ENCODE peak calls at places on chromosomes 11 and 22, in ten cellular contexts. S is tibial nerve; B is CD8-positive, alpha-beta T cell; H is fibroblast of lung; V is right atrium auricular region; W is cardiac muscle cell; E is A673; X is heart left ventricle; O is stomach; L is testis. K is an unnamed sample.
A peak's percentile ranks its signal among the peaks of the same experiment; 100 is the strongest.

GRCh38 chr11:62508336-62509058 is 38.1 kb downstream of the AHNAK start:
- DNase-seq in W (peak; percentile 88), O (peak; percentile 78), X (peak; percentile 92), E (peak; percentile 65), S (peak; percentile 63), H (peak; percentile 59), L (peak; percentile 80), B (no peak), V (peak; percentile 83), K (peak; percentile 68)

GRCh38 chr11:47923667-47924066 is 56.7 kb upstream of the PTPRJ start:
- DNase-seq in B (no peak), S (peak; percentile 48), L (no peak), H (peak; percentile 48), X (peak; percentile 72), W (peak; percentile 42), O (peak; percentile 62), V (no peak), E (no peak), K (no peak)

GRCh38 chr11:111840143-111840542 is 31.2 kb downstream of the ALG9 start:
- DNase-seq in B (no peak), W (no peak), H (peak; percentile 36), S (no peak), E (no peak), O (no peak), X (no peak), V (no peak), L (no peak), K (no peak)

GRCh38 chr11:117819096-117820040 is 5.2 kb downstream of the FXYD2 start:
- DNase-seq in L (peak; percentile 86), S (peak; percentile 42), B (no peak), H (peak; percentile 54), O (peak; percentile 66), W (peak; percentile 86), E (peak; percentile 85), V (peak; percentile 86), X (peak; percentile 73), K (peak; percentile 85)

GRCh38 chr11:18270102-18270501 is 4.0 kb downstream of the SAA1 start:
- DNase-seq in W (no peak), S (no peak), H (no peak), X (no peak), B (no peak), O (no peak), V (no peak), E (no peak), L (no peak), K (no peak)

GRCh38 chr11:19602906-19603305 is 109.7 kb upstream of the NAV2 start:
- DNase-seq in B (no peak), W (no peak), E (no peak), V (no peak), H (no peak), O (no peak), L (no peak), S (no peak), X (no peak), K (no peak)

GRCh38 chr22:24601217-24602104 is 1.5 kb upstream of the GGT1 start:
- DNase-seq in W (no peak), L (peak; percentile 90), S (no peak), B (no peak), O (peak; percentile 97), E (no peak), V (no peak), X (peak; percentile 87), H (no peak), K (peak; percentile 66)

GRCh38 chr11:2304156-2305139 is 2.6 kb downstream of the TSPAN32 start:
- DNase-seq in V (peak; percentile 55), L (peak; percentile 25), S (no peak), E (no peak), H (no peak), O (peak; percentile 24), B (no peak), X (no peak), W (no peak), K (peak; percentile 36)

GRCh38 chr11:66708701-66709100 is 20.3 kb downstream of the SPTBN2 start:
- DNase-seq in B (no peak), W (no peak), H (no peak), X (no peak), V (no peak), S (no peak), L (no peak), O (no peak), E (no peak), K (no peak)

GRCh38 chr11:66707486-66707885 is 21.5 kb downstream of the SPTBN2 start:
- DNase-seq in B (no peak), L (no peak), S (no peak), H (no peak), V (no peak), E (no peak), W (no peak), O (no peak), X (no peak), K (no peak)

GRCh38 chr11:66706989-66707388 is 22.0 kb downstream of the SPTBN2 start:
- DNase-seq in L (no peak), W (no peak), S (no peak), X (no peak), E (no peak), B (no peak), O (no peak), V (no peak), H (no peak), K (no peak)

GRCh38 chr11:66705587-66706335 is 23.3 kb downstream of the SPTBN2 start:
- DNase-seq in H (no peak), B (no peak), L (no peak), S (no peak), V (no peak), X (no peak), O (no peak), E (no peak), W (no peak), K (no peak)

DNA sequence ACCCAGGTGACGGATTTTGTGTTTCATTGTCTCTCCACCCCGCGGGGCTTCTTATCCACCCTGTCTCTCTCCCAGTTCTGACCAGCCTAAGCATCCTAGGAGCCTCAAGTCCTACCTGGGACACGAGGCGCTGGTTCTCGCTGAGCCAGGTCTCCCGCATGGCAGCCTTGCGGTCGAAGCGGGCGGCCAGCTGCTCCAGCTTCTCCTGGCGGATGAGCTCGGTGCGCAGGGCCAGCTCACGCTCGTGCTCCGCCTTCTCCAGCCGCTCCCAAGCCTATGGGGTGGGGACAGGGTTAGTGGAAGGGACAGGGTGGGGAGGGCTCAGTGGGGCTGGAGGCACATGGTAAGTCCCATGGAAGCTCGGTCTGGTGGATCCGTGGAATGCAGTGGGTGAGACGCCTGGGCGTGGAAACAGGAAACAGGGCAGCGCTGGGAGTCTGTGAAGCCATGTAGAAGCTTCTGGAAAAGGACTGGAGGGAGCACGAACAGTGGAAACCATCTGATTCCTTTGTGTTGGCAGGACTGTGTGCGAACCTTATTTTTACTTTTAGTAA is 20.9 kb downstream of the SPTBN2 start:
- DNase-seq in E (no peak), S (no peak), X (no peak), B (no peak), O (no peak), V (no peak), H (peak; percentile 22), W (no peak), L (no peak), K (no peak)
- TF ChIP-seq CTCF in E (no peak), S (no peak), X (no peak), B (no peak), O (no peak), V (no peak), H (no peak), W (no peak), L (no peak), K (no peak)

DNA sequence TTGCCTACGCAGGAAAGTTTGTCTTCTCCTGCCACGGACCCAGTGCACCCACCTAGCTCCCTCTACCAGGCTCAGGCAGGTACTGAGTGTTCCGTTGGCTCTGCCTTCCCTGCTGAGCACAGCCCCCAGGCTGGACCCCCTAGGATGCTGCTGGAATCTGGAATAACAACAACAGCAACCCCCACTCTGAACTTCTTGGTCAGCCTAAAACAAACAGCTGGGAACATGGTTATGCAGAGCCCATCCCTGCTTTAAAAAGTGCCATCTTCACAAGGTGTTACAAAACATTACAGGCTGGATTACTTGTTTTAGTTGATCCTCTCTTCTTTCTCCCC is 1.8 kb downstream of the OPCML start:
- DNase-seq in S (no peak), X (no peak), O (no peak), E (no peak), L (no peak), H (no peak), V (no peak), B (no peak), W (no peak), K (no peak)
- H3K4me3 ChIP-seq in S (no peak overlapping the region), X (no peak overlapping the region), O (no peak overlapping the region), E (no peak overlapping the region), L (no peak overlapping the region), H (no peak overlapping the region), V (no peak overlapping the region), B (no peak overlapping the region), W (no peak overlapping the region), K (no peak overlapping the region)

GRCh38 chr11:82924522-82925224 is 23.1 kb downstream of the DDIAS start:
- DNase-seq in S (no peak), H (no peak), E (no peak), B (no peak), V (no peak), X (no peak), L (no peak), W (no peak), O (no peak), K (no peak)
- H3K4me1 ChIP-seq in S (no peaks in the 10 kb centered on the region), H (no peaks in the 10 kb centered on the region), E (no peaks in the 10 kb centered on the region), B (peaks cover 36% of the 10 kb centered on the region), V (no peaks in the 10 kb centered on the region), X (no peaks in the 10 kb centered on the region), L (no peaks in the 10 kb centered on the region), W (no peaks in the 10 kb centered on the region), O (no peaks in the 10 kb centered on the region), K (peaks cover 5% of the 10 kb centered on the region)

GRCh38 chr11:115528217-115528616 is 24.0 kb upstream of the CADM1 start:
- DNase-seq in X (peak; percentile 73), E (no peak), B (no peak), H (no peak), O (no peak), L (peak; percentile 91), W (no peak), V (no peak), S (no peak), K (peak; percentile 63)

GRCh38 chr11:115525600-115526006 is 21.4 kb upstream of the CADM1 start:
- DNase-seq in O (no peak), S (no peak), W (no peak), X (no peak), L (no peak), H (no peak), B (no peak), V (no peak), E (no peak), K (no peak)

GRCh38 chr11:115535781-115536180 is 31.6 kb upstream of the CADM1 start:
- DNase-seq in X (no peak), S (no peak), O (no peak), L (no peak), E (no peak), H (no peak), B (no peak), V (no peak), W (peak; percentile 8), K (no peak)

GRCh38 chr11:115527534-115528125 is 23.4 kb upstream of the CADM1 start:
- DNase-seq in E (no peak), W (no peak), B (no peak), L (no peak), X (no peak), V (no peak), O (no peak), H (no peak), S (no peak), K (no peak)

DNA sequence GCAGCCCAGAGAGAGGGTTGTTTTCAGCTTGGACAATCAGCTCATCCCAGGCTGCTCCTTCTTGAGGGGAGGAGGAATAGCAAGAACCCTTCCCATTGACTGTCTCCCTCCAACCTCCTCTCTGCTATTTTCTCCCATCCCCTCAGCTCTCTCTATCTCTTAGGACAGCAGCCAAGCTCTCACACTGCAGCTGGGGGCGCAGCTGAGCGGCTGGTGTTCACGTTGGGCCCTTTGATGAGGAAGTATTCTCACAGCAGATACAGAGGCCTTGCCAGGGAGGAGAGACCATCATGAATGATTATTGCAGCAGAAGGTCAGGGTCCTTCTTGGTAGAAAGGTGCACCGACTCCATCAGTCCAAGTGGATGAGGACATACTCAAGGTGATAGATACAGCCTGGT is 26.5 kb upstream of the CADM1 start:
- DNase-seq in B (no peak), E (no peak), V (no peak), O (no peak), S (no peak), W (peak; percentile 40), X (no peak), H (no peak), L (peak; percentile 57), K (peak; percentile 32)
- TF ChIP-seq CTCF in B (no peak), E (peak; percentile 30), V (no peak), O (no peak), S (no peak), W (no peak), X (no peak), H (no peak), L (no peak), K (peak; percentile 45)